ENCODE peak calls at places on chromosomes 2 and 18, in six cellular contexts. Y is GM06990, X is upper lobe of left lung, Z is right lobe of liver, U is lower lobe of right lung, D is body of pancreas. A is an unnamed sample.

GRCh38 chr2:98665638-98666037 is 57.2 kb downstream of the UNC50 start:
- DNase-seq in Y (no peak), X (no peak), Z (no peak), U (no peak), D (no peak), A (no peak)

GRCh38 chr2:217166241-217166640 is 306.4 kb upstream of the TNP1 start:
- DNase-seq in Y (peak; percentile 17), X (no peak), Z (no peak), U (no peak), D (no peak), A (peak; percentile 21)

GRCh38 chr2:230925879-230926765 is 1.1 kb upstream of the GPR55 start:
- DNase-seq in Y (peak; percentile 78), X (no peak), Z (no peak), U (peak; percentile 29), D (no peak), A (no peak)

GRCh38 chr18:72849671-72850070 is 18.1 kb downstream of the NETO1 start:
- DNase-seq in Y (no peak), X (no peak), Z (no peak), U (no peak), D (no peak), A (no peak)

GRCh38 chr2:158043181-158043948 is 58.3 kb upstream of the UPP2 start:
- DNase-seq in Y (no peak), X (no peak), Z (peak; percentile 44), U (no peak), D (no peak), A (no peak)

GRCh38 chr2:24926602-24927252 is 6.7 kb upstream of the ADCY3 start:
- DNase-seq in Y (peak; percentile 53), X (peak; percentile 54), Z (no peak), U (peak; percentile 65), D (no peak), A (no peak)

GRCh38 chr2:163601377-163601776 is 134.4 kb downstream of the FIGN start:
- DNase-seq in Y (no peak), X (no peak), Z (no peak), U (no peak), D (no peak), A (no peak)

GRCh38 chr2:237297421-237298155 is 116.4 kb downstream of the COL6A3 start:
- DNase-seq in Y (no peak), X (no peak), Z (no peak), U (no peak), D (no peak), A (no peak)

GRCh38 chr2:232886176-232886575 is 16.1 kb downstream of the SNORC start:
- DNase-seq in Y (no peak), X (no peak), Z (no peak), U (no peak), D (no peak), A (no peak)

GRCh38 chr2:209208211-209208610 is 215.6 kb upstream of the MAP2 start:
- DNase-seq in Y (no peak), X (no peak), Z (peak; percentile 28), U (peak; percentile 43), D (peak; percentile 75), A (peak; percentile 67)

GRCh38 chr2:120773186-120773800 is 37.6 kb downstream of the GLI2 start:
- DNase-seq in Y (no peak), X (no peak), Z (no peak), U (peak; percentile 27), D (no peak), A (no peak)

GRCh38 chr2:70894765-70895164 is 40.9 kb upstream of the ATP6V1B1 start:
- DNase-seq in Y (no peak), X (no peak), Z (no peak), U (no peak), D (no peak), A (no peak)
- H3K36me3 ChIP-seq in Y (no peaks in the 10 kb centered on the region), X (no peaks in the 10 kb centered on the region), Z (no peaks in the 10 kb centered on the region), U (no peaks in the 10 kb centered on the region), D (no peaks in the 10 kb centered on the region), A (no peaks in the 10 kb centered on the region)

GRCh38 chr2:192286093-192286701 is 91.5 kb upstream of the TMEFF2 start:
- DNase-seq in Y (no peak), X (no peak), Z (no peak), U (no peak), D (no peak), A (peak; percentile 35)
- TF ChIP-seq CTCF in Y (peak; percentile 33), X (no peak), Z (peak; percentile 10), U (peak; percentile 22), D (no peak), A (peak; percentile 74)

GRCh38 chr2:152638590-152638989 is 78.7 kb downstream of the PRPF40A start:
- DNase-seq in Y (no peak), X (no peak), Z (no peak), U (no peak), D (no peak), A (no peak)
- H3K36me3 ChIP-seq in Y (no peaks in the 10 kb centered on the region), X (peaks cover 26% of the 10 kb centered on the region), Z (no peaks in the 10 kb centered on the region), U (peaks cover 80% of the 10 kb centered on the region), D (no peaks in the 10 kb centered on the region), A (no peaks in the 10 kb centered on the region)

GRCh38 chr2:45802739-45803138 is 151.3 kb downstream of the PRKCE start:
- DNase-seq in Y (no peak), X (no peak), Z (no peak), U (no peak), D (no peak), A (no peak)
- TF ChIP-seq CTCF in Y (no peak), X (no peak), Z (no peak), U (no peak), D (no peak), A (no peak)

DNA sequence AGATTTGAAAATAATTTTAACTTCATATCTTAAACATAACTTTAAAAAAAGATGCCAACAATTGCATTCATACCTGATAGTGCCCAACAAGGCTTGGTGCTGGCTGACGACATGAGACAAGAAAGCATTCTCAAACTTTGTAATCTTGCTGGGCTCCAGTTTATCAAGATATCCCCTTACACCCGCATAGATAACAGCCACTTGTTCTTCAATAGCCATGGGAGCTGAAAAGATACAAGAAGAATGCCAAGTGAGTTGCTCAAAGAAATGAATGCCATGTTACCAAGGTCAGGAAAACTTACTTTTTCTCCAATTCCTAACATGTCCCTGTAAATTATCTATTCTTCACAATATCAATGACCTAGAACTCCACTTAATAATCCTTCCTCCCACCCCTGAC is 12.4 kb upstream of the PSTPIP2 start:
- DNase-seq in Y (no peak), X (no peak), Z (no peak), U (no peak), D (no peak), A (no peak)
- H3K36me3 ChIP-seq in Y (peaks cover 23% of the 10 kb centered on the region), X (peaks cover 76% of the 10 kb centered on the region), Z (peaks cover 48% of the 10 kb centered on the region), U (peaks cover 98% of the 10 kb centered on the region), D (peaks cover 25% of the 10 kb centered on the region), A (peaks cover 52% of the 10 kb centered on the region)

A was measured in BE2C.